ENCODE peak calls at places on chromosomes 5 and 9, in ten cellular contexts. One of them, this sample, is unnamed.

GRCh38 chr5:75721573-75721972 is 4.3 kb upstream of the POC5 start:
- DNase-seq in AG09309: no peak
- DNase-seq in left ventricle myocardium inferior: no peak
- DNase-seq in ovary: no peak
- DNase-seq in pancreas: no peak
- DNase-seq in heart left ventricle: no peak
- DNase-seq in GM23338: no peak
- DNase-seq in foreskin fibroblast: no peak
- DNase-seq in RWPE1: no peak
- DNase-seq in heart right ventricle: no peak
- DNase-seq in this sample: no peak

GRCh38 chr9:89740722-89741121 is 135.9 kb downstream of the GADD45G start:
- DNase-seq in GM23338: no peak
- DNase-seq in foreskin fibroblast: no peak
- DNase-seq in RWPE1: no peak
- DNase-seq in pancreas: no peak
- DNase-seq in heart right ventricle: no peak
- DNase-seq in ovary: no peak
- DNase-seq in left ventricle myocardium inferior: no peak
- DNase-seq in heart left ventricle: no peak
- DNase-seq in AG09309: no peak
- DNase-seq in this sample: peak; percentile 42

GRCh38 chr9:100473271-100474081 is 527 bp downstream of the TMEFF1 start:
- DNase-seq in left ventricle myocardium inferior: no peak
- DNase-seq in pancreas: peak; percentile 71
- DNase-seq in RWPE1: peak; percentile 48
- DNase-seq in ovary: peak; percentile 48
- DNase-seq in heart left ventricle: peak; percentile 16
- DNase-seq in heart right ventricle: peak; percentile 17
- DNase-seq in AG09309: no peak
- DNase-seq in GM23338: peak; percentile 57
- DNase-seq in foreskin fibroblast: peak; percentile 12
- DNase-seq in this sample: peak; percentile 34

GRCh38 chr5:173055722-173055982 is 500 bp upstream of the CREBRF start:
- DNase-seq in AG09309: no peak
- DNase-seq in ovary: no peak
- DNase-seq in left ventricle myocardium inferior: no peak
- DNase-seq in heart right ventricle: no peak
- DNase-seq in pancreas: no peak
- DNase-seq in RWPE1: no peak
- DNase-seq in foreskin fibroblast: no peak
- DNase-seq in heart left ventricle: no peak
- DNase-seq in GM23338: no peak
- DNase-seq in this sample: no peak

GRCh38 chr9:108850293-108850897 is 5.4 kb downstream of the ACTL7B start:
- DNase-seq in heart right ventricle: no peak
- DNase-seq in left ventricle myocardium inferior: no peak
- DNase-seq in ovary: no peak
- DNase-seq in GM23338: peak; percentile 10
- DNase-seq in foreskin fibroblast: peak; percentile 32
- DNase-seq in heart left ventricle: no peak
- DNase-seq in RWPE1: peak; percentile 77
- DNase-seq in AG09309: no peak
- DNase-seq in pancreas: no peak
- DNase-seq in this sample: peak; percentile 34

GRCh38 chr5:72542695-72543094 is 35.5 kb upstream of the ZNF366 start:
- DNase-seq in AG09309: no peak
- DNase-seq in heart left ventricle: no peak
- DNase-seq in foreskin fibroblast: no peak
- DNase-seq in left ventricle myocardium inferior: no peak
- DNase-seq in ovary: no peak
- DNase-seq in pancreas: no peak
- DNase-seq in RWPE1: no peak
- DNase-seq in GM23338: no peak
- DNase-seq in heart right ventricle: no peak
- DNase-seq in this sample: no peak

GRCh38 chr9:70136632-70137031 is 93.0 kb downstream of the MAMDC2 start:
- DNase-seq in heart left ventricle: no peak
- DNase-seq in AG09309: peak; percentile 37
- DNase-seq in RWPE1: peak; percentile 75
- DNase-seq in left ventricle myocardium inferior: no peak
- DNase-seq in heart right ventricle: no peak
- DNase-seq in foreskin fibroblast: peak; percentile 45
- DNase-seq in pancreas: no peak
- DNase-seq in GM23338: no peak
- DNase-seq in ovary: no peak
- DNase-seq in this sample: no peak

GRCh38 chr5:14859150-14859549 is 12.4 kb downstream of the ANKH start:
- DNase-seq in left ventricle myocardium inferior: no peak
- DNase-seq in foreskin fibroblast: no peak
- DNase-seq in RWPE1: no peak
- DNase-seq in heart right ventricle: no peak
- DNase-seq in heart left ventricle: no peak
- DNase-seq in ovary: no peak
- DNase-seq in GM23338: no peak
- DNase-seq in pancreas: no peak
- DNase-seq in AG09309: no peak
- DNase-seq in this sample: no peak

GRCh38 chr5:141369994-141370848 is at the start of gene PCDHGB3:
- DNase-seq in foreskin fibroblast: peak; percentile 66
- DNase-seq in heart left ventricle: peak; percentile 40
- DNase-seq in left ventricle myocardium inferior: peak; percentile 56
- DNase-seq in RWPE1: no peak
- DNase-seq in AG09309: no peak
- DNase-seq in ovary: no peak
- DNase-seq in heart right ventricle: no peak
- DNase-seq in pancreas: no peak
- DNase-seq in GM23338: peak; percentile 77
- DNase-seq in this sample: peak; percentile 83

GRCh38 chr5:141371572-141372475 is 1.8 kb downstream of the PCDHGB3 start:
- DNase-seq in GM23338: no peak
- DNase-seq in pancreas: no peak
- DNase-seq in heart left ventricle: no peak
- DNase-seq in foreskin fibroblast: no peak
- DNase-seq in RWPE1: no peak
- DNase-seq in left ventricle myocardium inferior: no peak
- DNase-seq in AG09309: no peak
- DNase-seq in ovary: no peak
- DNase-seq in heart right ventricle: no peak
- DNase-seq in this sample: no peak

GRCh38 chr5:141374627-141375026 is 936 bp downstream of the PCDHGA6 start:
- DNase-seq in heart right ventricle: no peak
- DNase-seq in heart left ventricle: no peak
- DNase-seq in ovary: no peak
- DNase-seq in RWPE1: no peak
- DNase-seq in left ventricle myocardium inferior: no peak
- DNase-seq in pancreas: no peak
- DNase-seq in GM23338: no peak
- DNase-seq in foreskin fibroblast: no peak
- DNase-seq in AG09309: no peak
- DNase-seq in this sample: no peak

GRCh38 chr5:141373673-141374317 is at the start of gene PCDHGA6:
- DNase-seq in RWPE1: no peak
- DNase-seq in heart left ventricle: no peak
- DNase-seq in ovary: no peak
- DNase-seq in GM23338: peak; percentile 44
- DNase-seq in foreskin fibroblast: peak; percentile 32
- DNase-seq in AG09309: no peak
- DNase-seq in left ventricle myocardium inferior: no peak
- DNase-seq in heart right ventricle: no peak
- DNase-seq in pancreas: no peak
- DNase-seq in this sample: no peak
- TF ChIP-seq CTCF in RWPE1: peak; percentile 12
- TF ChIP-seq CTCF in heart left ventricle: peak; percentile 41
- TF ChIP-seq CTCF in ovary: peak; percentile 20
- TF ChIP-seq CTCF in GM23338: peak; percentile 43
- TF ChIP-seq CTCF in foreskin fibroblast: peak; percentile 44
- TF ChIP-seq CTCF in AG09309: peak; percentile 66
- TF ChIP-seq CTCF in left ventricle myocardium inferior: peak; percentile 62
- TF ChIP-seq CTCF in heart right ventricle: peak; percentile 41
- TF ChIP-seq CTCF in pancreas: no peak
- TF ChIP-seq CTCF in this sample: peak; percentile 28

GRCh38 chr5:36944607-36945225 is 68.1 kb downstream of the NIPBL start:
- DNase-seq in heart left ventricle: no peak
- DNase-seq in GM23338: peak; percentile 80
- DNase-seq in left ventricle myocardium inferior: no peak
- DNase-seq in AG09309: peak; percentile 39
- DNase-seq in foreskin fibroblast: peak; percentile 21
- DNase-seq in ovary: no peak
- DNase-seq in heart right ventricle: no peak
- DNase-seq in pancreas: no peak
- DNase-seq in RWPE1: peak; percentile 8
- DNase-seq in this sample: peak; percentile 75
- TF ChIP-seq CTCF in heart left ventricle: peak; percentile 61
- TF ChIP-seq CTCF in GM23338: peak; percentile 76
- TF ChIP-seq CTCF in left ventricle myocardium inferior: peak; percentile 71
- TF ChIP-seq CTCF in AG09309: peak; percentile 20
- TF ChIP-seq CTCF in foreskin fibroblast: peak; percentile 27
- TF ChIP-seq CTCF in ovary: no peak
- TF ChIP-seq CTCF in heart right ventricle: peak; percentile 62
- TF ChIP-seq CTCF in pancreas: peak; percentile 42
- TF ChIP-seq CTCF in RWPE1: peak; percentile 82
- TF ChIP-seq CTCF in this sample: peak; percentile 32

GRCh38 chr9:120924698-120925534 is 1.7 kb downstream of the TRAF1 start:
- DNase-seq in foreskin fibroblast: no peak
- DNase-seq in heart right ventricle: no peak
- DNase-seq in heart left ventricle: no peak
- DNase-seq in GM23338: no peak
- DNase-seq in AG09309: no peak
- DNase-seq in pancreas: no peak
- DNase-seq in left ventricle myocardium inferior: no peak
- DNase-seq in RWPE1: no peak
- DNase-seq in ovary: peak; percentile 21
- DNase-seq in this sample: peak; percentile 47

GRCh38 chr9:120927125-120928014 is 774 bp upstream of the TRAF1 start:
- DNase-seq in foreskin fibroblast: no peak
- DNase-seq in AG09309: no peak
- DNase-seq in pancreas: no peak
- DNase-seq in heart right ventricle: no peak
- DNase-seq in heart left ventricle: no peak
- DNase-seq in ovary: no peak
- DNase-seq in GM23338: no peak
- DNase-seq in left ventricle myocardium inferior: no peak
- DNase-seq in RWPE1: no peak
- DNase-seq in this sample: peak; percentile 65

GRCh38 chr9:120923620-120924328 is 2.8 kb downstream of the TRAF1 start:
- DNase-seq in GM23338: no peak
- DNase-seq in ovary: peak; percentile 6
- DNase-seq in heart right ventricle: no peak
- DNase-seq in foreskin fibroblast: no peak
- DNase-seq in AG09309: no peak
- DNase-seq in left ventricle myocardium inferior: no peak
- DNase-seq in heart left ventricle: no peak
- DNase-seq in RWPE1: no peak
- DNase-seq in pancreas: no peak
- DNase-seq in this sample: peak; percentile 18

GRCh38 chr9:120926397-120926928 is at the start of gene TRAF1:
- DNase-seq in RWPE1: no peak
- DNase-seq in heart right ventricle: no peak
- DNase-seq in GM23338: no peak
- DNase-seq in ovary: peak; percentile 28
- DNase-seq in foreskin fibroblast: no peak
- DNase-seq in pancreas: no peak
- DNase-seq in heart left ventricle: no peak
- DNase-seq in left ventricle myocardium inferior: no peak
- DNase-seq in AG09309: no peak
- DNase-seq in this sample: peak; percentile 72

DNA sequence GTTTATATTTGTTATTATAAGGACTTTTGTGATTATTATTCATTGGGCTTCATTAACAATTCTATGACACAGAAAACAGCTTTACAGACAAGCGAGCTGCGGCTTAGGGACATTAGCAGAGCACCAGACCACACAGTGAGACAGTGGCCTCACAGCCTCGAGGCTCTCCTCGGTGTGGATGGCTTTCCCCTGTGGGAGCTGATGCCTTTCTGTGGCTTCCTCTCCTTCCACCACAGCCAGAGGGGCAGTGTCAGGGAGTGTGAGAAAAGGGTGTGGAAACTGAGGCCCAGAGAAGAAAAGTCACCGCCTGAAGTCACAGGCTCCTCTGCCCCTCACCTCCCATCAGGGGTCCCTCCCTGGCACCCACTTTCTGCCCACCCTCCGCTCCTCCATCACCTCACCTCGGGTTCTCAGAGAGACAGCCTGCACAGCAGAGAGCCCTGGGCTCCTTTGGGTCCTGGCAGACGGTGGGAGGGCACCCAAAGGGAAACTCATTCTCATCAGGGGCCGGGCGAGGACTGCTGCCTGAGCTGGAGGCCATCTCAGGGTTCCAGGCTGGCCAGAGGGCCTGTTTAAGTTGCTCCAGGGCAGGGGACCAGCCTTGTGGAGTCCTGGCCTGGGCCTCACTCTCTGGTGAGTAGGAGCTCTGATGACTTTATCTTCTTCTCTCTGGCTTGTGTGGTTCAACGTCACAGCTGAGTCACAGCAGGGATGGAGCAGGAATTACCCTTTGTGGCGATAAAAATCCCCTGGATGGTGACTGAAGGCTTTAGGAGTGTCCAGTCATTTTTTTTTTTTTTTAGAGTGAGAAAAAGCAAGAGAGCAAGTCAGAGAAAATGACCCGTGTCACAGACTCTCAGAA is 830 bp downstream of the TRAF1 start:
- DNase-seq in left ventricle myocardium inferior: no peak
- DNase-seq in ovary: peak; percentile 29
- DNase-seq in heart right ventricle: no peak
- DNase-seq in pancreas: no peak
- DNase-seq in foreskin fibroblast: peak; percentile 85
- DNase-seq in RWPE1: peak; percentile 42
- DNase-seq in AG09309: no peak
- DNase-seq in GM23338: no peak
- DNase-seq in heart left ventricle: no peak
- DNase-seq in this sample: peak; percentile 91
- TF ChIP-seq CTCF in left ventricle myocardium inferior: no peak
- TF ChIP-seq CTCF in ovary: no peak
- TF ChIP-seq CTCF in heart right ventricle: no peak
- TF ChIP-seq CTCF in pancreas: no peak
- TF ChIP-seq CTCF in foreskin fibroblast: no peak
- TF ChIP-seq CTCF in RWPE1: no peak
- TF ChIP-seq CTCF in AG09309: no peak
- TF ChIP-seq CTCF in GM23338: no peak
- TF ChIP-seq CTCF in heart left ventricle: no peak
- TF ChIP-seq CTCF in this sample: no peak

DNA sequence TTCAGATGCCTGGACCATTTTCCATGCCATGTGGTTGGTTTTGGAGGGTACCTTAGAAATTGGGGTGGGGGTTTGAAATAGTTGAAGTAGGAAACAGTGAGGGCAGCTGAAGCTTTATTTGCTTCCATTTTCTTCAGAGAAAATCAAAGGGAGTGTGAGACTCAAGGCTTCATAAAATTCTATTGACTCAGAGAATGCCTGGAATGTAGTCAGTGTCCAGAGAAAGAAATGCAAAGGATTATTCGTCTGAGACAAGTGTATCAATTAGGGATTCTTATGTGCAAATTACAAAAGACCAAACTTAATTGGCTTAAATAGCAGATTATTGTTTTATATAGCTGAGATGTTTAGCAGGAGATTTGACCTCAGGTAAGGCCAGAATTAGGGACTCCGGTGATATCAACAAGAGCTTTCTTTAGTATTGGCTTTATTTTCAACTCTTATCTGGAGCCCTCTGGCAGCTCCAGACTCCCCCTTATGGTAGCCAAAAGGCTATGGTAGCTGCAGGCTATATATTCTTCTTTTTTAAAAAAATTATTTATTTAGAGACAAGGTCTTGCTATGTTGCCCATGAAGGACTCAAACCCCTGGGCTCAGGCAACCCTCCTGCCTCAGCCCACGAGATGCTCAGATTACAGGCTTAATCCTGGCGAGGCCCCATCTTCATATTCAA is 38.9 kb downstream of the PTTG1 start:
- DNase-seq in foreskin fibroblast: no peak
- DNase-seq in heart right ventricle: no peak
- DNase-seq in heart left ventricle: no peak
- DNase-seq in left ventricle myocardium inferior: no peak
- DNase-seq in AG09309: no peak
- DNase-seq in pancreas: no peak
- DNase-seq in GM23338: peak; percentile 15
- DNase-seq in RWPE1: no peak
- DNase-seq in ovary: no peak
- DNase-seq in this sample: no peak
- TF ChIP-seq CTCF in foreskin fibroblast: peak; percentile 16
- TF ChIP-seq CTCF in heart right ventricle: no peak
- TF ChIP-seq CTCF in heart left ventricle: no peak
- TF ChIP-seq CTCF in left ventricle myocardium inferior: no peak
- TF ChIP-seq CTCF in AG09309: peak; percentile 11
- TF ChIP-seq CTCF in pancreas: no peak
- TF ChIP-seq CTCF in GM23338: peak; percentile 36
- TF ChIP-seq CTCF in RWPE1: no peak
- TF ChIP-seq CTCF in ovary: no peak
- TF ChIP-seq CTCF in this sample: peak; percentile 27